ENCODE peak calls at places on chromosomes 13 and 19, in four cellular contexts. G, O, Q and L are unnamed samples.

GRCh38 chr19:17260842-17261325 is 3.7 kb downstream of the USHBP1 start:
- DNase-seq in G (peak; percentile 74), O (peak; percentile 92), Q (peak; percentile 50), L (peak; percentile 68)

GRCh38 chr13:42215578-42216421 is 56.2 kb upstream of the AKAP11 start:
- DNase-seq in G (no peak), O (no peak), Q (peak; percentile 34), L (peak; percentile 42)

GRCh38 chr19:2345794-2346663 is 14.0 kb upstream of the TMPRSS9 start:
- DNase-seq in G (no peak), O (no peak), Q (no peak), L (no peak)

GRCh38 chr19:480016-480855 is 16.1 kb upstream of the MADCAM1 start:
- DNase-seq in G (peak; percentile 73), O (peak; percentile 49), Q (peak; percentile 25), L (peak; percentile 11)

GRCh38 chr13:48571121-48571901 is 38.4 kb upstream of the RCBTB2 start:
- DNase-seq in G (peak; percentile 35), O (no peak), Q (peak; percentile 82), L (peak; percentile 51)

GRCh38 chr19:38039966-38040365 is 133.0 kb downstream of the SIPA1L3 start:
- DNase-seq in G (no peak), O (no peak), Q (peak; percentile 95), L (peak; percentile 99)

GRCh38 chr19:11159598-11160001 is 4.0 kb upstream of the SPC24 start:
- DNase-seq in G (peak; percentile 78), O (no peak), Q (no peak), L (no peak)

GRCh38 chr13:51298812-51299211 is 40.7 kb upstream of the SERPINE3 start:
- DNase-seq in G (no peak), O (no peak), Q (peak; percentile 4), L (no peak)

GRCh38 chr13:42968906-42969305 is 23.1 kb downstream of the EPSTI1 start:
- DNase-seq in G (no peak), O (no peak), Q (no peak), L (no peak)

GRCh38 chr13:110458594-110459365 is 102.7 kb downstream of the RAB20 start:
- DNase-seq in G (no peak), O (no peak), Q (no peak), L (no peak)

GRCh38 chr19:16285769-16286564 is 38.7 kb upstream of the KLF2 start:
- DNase-seq in G (peak; percentile 34), O (no peak), Q (peak; percentile 37), L (no peak)

GRCh38 chr13:112761701-112762689 is 72.2 kb downstream of the ATP11A start:
- DNase-seq in G (no peak), O (no peak), Q (peak; percentile 78), L (no peak)

GRCh38 chr19:19562665-19563347 is 24.7 kb downstream of the CILP2 start:
- DNase-seq in G (no peak), O (no peak), Q (no peak), L (no peak)
- TF ChIP-seq CTCF in G (no peak), O (peak; percentile 36), Q (no peak), L (no peak)

DNA sequence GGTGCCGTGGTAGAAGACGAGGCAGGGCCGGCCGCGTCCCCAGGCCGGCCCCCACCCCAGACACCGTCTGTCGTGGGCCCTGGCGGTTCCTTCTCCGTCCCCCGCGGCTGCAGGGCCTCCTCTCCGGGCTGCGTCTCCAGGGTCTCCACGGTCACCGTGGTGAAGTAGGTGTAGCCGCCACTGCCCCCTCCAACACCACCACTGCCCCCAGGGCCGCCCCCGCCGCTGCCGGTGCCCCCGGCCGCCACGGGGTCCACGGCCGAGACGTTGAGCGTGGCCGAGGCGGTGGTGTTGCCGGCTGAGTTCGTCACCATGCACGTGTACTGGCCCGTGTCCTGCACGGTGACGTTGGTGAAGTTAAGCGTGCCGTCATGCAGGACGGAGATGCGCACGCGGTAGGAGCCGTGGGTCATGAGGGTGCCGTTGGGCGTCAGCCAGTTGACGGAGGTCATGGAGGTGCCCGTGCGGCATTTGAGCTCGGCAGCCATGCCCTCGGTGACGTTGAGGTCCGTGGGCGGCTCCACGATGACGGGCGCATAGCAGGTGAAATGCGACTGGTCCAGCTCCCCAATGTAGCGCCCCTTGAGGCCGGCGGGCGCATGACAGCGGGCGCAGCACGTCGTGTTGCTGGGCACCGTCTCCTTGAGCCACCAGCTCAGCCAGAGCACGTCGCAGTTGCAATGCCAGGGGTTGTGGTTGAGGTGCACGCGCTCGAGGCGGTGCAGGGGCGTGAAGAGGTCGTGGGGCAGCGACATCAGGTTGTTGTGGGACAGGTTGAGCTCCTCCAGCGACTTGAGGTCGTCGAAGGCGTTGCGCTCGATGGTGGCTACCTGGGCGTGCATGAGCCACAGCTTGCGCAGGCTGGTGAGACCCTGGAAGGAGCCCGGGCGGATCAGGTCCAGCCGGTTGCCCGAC is 4.6 kb upstream of the ASPDH start:
- DNase-seq in G (no peak), O (no peak), Q (no peak), L (no peak)
- TF ChIP-seq CTCF in G (no peak), O (no peak), Q (no peak), L (peak; percentile 60)

DNA sequence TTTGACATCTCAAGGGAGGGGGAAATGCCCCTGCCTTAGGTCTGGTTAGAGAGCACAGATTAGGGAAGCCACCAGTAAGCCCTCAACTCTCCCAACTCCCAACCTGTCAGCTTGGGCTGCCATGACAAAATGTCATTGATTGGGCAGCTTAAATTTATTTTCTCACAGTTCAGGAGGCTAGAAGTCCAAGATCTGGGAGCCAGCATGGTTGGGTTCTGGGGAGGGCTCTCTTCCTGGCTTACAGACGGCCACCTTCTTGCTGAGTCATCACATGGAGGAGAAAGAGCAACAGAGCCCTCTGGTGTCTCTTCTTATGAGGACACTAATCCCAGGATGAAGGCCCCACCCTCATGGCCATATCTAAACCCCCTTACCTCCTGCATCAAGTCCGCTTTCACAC is 24.2 kb downstream of the C19orf12 start:
- DNase-seq in G (no peak), O (no peak), Q (peak; percentile 34), L (peak; percentile 43)
- TF ChIP-seq CTCF in G (peak; percentile 21), O (peak; percentile 55), Q (no peak), L (peak; percentile 71)

GRCh38 chr19:4537953-4538600 is 1.8 kb downstream of the LRG1 start:
- DNase-seq in G (no peak), O (no peak), Q (no peak), L (no peak)
- TF ChIP-seq CTCF in G (no peak), O (no peak), Q (no peak), L (no peak)

DNA sequence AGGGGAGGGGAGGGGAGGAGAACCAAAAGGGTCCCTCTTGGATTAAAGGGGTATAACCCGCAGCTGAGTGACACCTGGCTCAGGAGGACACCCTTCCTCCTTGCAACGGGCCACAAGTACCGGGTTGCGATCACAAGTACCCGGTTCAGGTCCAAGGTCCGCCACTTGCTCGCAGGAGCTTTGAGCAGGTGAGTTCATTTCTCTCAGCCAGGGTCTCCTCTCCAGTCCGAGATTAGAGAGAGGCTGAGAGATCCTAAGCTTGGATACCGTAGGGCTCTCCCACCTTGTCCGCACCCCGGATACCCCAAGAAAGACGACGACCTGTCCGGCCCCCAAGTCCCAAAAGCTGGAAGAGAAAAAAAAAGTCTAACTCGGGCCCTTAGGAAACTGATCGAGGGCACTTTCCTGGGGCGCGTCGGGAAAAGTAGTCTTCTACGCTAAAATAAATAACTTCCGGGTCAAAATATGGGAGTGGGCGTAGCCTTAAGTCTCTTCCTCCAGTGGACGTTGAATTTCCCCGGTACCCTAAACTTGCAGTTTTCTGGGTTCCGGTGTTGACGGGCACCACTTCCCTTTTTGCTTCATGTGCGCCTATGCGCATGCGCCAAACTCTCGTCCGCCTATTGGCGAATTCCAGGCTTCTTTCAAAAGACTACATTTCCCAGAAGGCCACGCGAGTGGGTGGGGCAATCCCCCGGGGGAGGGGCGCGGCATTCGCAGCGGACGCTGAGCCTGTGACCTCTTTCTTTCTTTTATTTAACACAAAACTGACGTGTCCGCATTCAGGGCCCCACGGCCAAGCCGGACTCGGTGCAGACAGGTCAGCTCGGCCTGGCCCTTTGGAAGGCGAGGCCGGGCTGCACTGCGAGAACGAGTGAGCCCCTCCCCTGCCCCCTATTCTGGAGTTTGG is 4.4 kb downstream of the C19orf67 start:
- DNase-seq in G (peak; percentile 98), O (peak; percentile 99), Q (peak; percentile 98), L (peak; percentile 100)
- TF ChIP-seq CTCF in G (no peak), O (no peak), Q (no peak), L (no peak)

GRCh38 chr13:20392530-20392929 is 133.1 kb downstream of the CRYL1 start:
- DNase-seq in G (no peak), O (no peak), Q (no peak), L (no peak)

GRCh38 chr13:20393273-20394235 is 132.1 kb downstream of the CRYL1 start:
- DNase-seq in G (no peak), O (no peak), Q (no peak), L (no peak)

GRCh38 chr13:20390526-20391175 is 135.0 kb downstream of the CRYL1 start:
- DNase-seq in G (no peak), O (no peak), Q (no peak), L (no peak)

GRCh38 chr13:20389696-20390525 is 135.7 kb downstream of the CRYL1 start:
- DNase-seq in G (no peak), O (no peak), Q (no peak), L (no peak)

DNA sequence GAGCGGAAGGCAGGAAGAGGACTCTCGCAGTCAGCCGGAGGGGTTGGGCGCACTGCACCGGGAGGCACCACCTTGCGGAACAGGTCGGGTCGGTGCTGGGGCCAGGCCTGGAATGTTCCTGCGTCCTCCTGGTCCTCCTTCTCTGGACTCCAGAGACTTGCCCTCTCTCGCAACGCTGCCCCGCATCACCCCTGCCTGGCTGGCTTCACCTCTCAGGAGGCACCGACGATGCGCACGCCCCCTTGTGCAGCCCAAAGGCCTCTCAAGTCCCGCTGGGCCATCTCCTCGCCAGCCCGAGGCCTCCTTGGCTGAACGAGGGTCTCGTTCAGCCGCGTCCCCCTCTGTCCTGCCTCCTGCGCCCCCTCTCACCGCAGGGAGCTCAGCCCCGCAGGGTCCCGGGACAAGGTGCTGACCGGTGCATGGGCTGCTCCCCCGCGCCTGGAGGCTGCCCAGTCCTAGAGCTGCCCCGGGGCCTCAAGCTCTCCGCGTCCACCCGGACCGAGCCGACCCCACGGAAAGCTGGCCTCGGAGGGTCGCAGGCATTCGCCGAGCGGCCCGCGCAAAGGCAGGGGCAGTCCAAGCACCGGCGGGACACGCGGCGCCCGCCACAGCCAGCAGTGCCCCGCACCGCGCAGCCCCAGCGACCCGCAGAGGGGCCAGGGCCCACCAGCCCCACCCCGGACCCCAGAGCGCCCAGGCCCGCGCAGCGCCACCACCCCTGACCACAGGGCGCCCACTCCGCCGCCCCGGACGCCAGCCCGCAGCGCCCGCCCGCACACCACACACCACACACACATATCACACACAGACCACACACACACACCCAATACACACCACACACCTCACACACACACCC is 133.8 kb downstream of the CRYL1 start:
- DNase-seq in G (no peak), O (no peak), Q (no peak), L (no peak)
- TF ChIP-seq CTCF in G (no peak), O (no peak), Q (no peak), L (no peak)